ENCODE peak calls at places on chromosomes 1 and 21, in six cellular contexts. K is COR-L47, G is fibroblast of lung, T is upper lobe of right lung, J is fibroblast of mammary gland, O is hepatic stellate cell. I is an unnamed sample.

GRCh38 chr1:199857103-199857502 is 170.4 kb upstream of the NR5A2 start:
- DNase-seq in K (no peak), G (peak), T (no peak), J (peak), O (no peak), I (no peak)

GRCh38 chr21:44727757-44728156 is 16.4 kb upstream of the TSPEAR start:
- DNase-seq in K (no peak), G (no peak), T (no peak), J (no peak), O (no peak), I (no peak)

GRCh38 chr1:197622371-197622770 is 152.9 kb downstream of the DENND1B start:
- DNase-seq in K (no peak), G (no peak), T (no peak), J (no peak), O (no peak), I (no peak)

GRCh38 chr1:227766015-227766634 is 30.9 kb downstream of the SNAP47 start:
- DNase-seq in K (peak), G (peak), T (no peak), J (peak), O (no peak), I (no peak)

GRCh38 chr1:145720878-145721671 is 1.8 kb downstream of the CD160 start:
- DNase-seq in K (peak), G (peak), T (peak), J (peak), O (peak), I (no peak)

GRCh38 chr1:208652300-208653160 is 408.3 kb upstream of the PLXNA2 start:
- DNase-seq in K (peak), G (peak), T (no peak), J (peak), O (peak), I (no peak)

GRCh38 chr1:119075614-119076013 is 64.8 kb downstream of the WARS2 start:
- DNase-seq in K (no peak), G (peak), T (no peak), J (peak), O (peak), I (no peak)

GRCh38 chr1:246691622-246692495 is 32.4 kb upstream of the SCCPDH start:
- DNase-seq in K (no peak), G (peak), T (no peak), J (peak), O (no peak), I (no peak)

GRCh38 chr1:63901094-63901493 is 127.3 kb downstream of the ROR1 start:
- DNase-seq in K (no peak), G (no peak), T (no peak), J (no peak), O (no peak), I (no peak)

GRCh38 chr1:153587314-153587713 is 21.7 kb upstream of the S100A2 start:
- DNase-seq in K (no peak), G (no peak), T (no peak), J (no peak), O (no peak), I (no peak)

GRCh38 chr1:186183219-186183618 is 191.8 kb downstream of the TPR start:
- DNase-seq in K (no peak), G (peak), T (no peak), J (peak), O (no peak), I (peak)

GRCh38 chr1:243246916-243247315 is 8.2 kb downstream of the CEP170 start:
- DNase-seq in K (no peak), G (peak), T (no peak), J (peak), O (no peak), I (no peak)

GRCh38 chr1:161511018-161511755 is 5.9 kb downstream of the FCGR2A start:
- DNase-seq in K (peak), G (no peak), T (no peak), J (no peak), O (no peak), I (no peak)

GRCh38 chr1:160407819-160408801 is 7.7 kb downstream of the VANGL2 start:
- DNase-seq in K (no peak), G (peak), T (no peak), J (peak), O (no peak), I (peak)

GRCh38 chr1:28642056-28642846 is 616 bp downstream of the TAF12 start:
- DNase-seq in K (no peak), G (peak), T (no peak), J (peak), O (no peak), I (no peak)

GRCh38 chr21:39022901-39023693 is 160.2 kb downstream of the PSMG1 start:
- DNase-seq in K (peak), G (peak), T (peak), J (peak), O (peak), I (no peak)

GRCh38 chr1:8510041-8510823 is 192.3 kb downstream of the SLC45A1 start:
- DNase-seq in K (no peak), G (peak), T (no peak), J (peak), O (peak), I (no peak)

GRCh38 chr1:192224846-192225245 is 66.6 kb downstream of the RGS18 start:
- DNase-seq in K (no peak), G (no peak), T (no peak), J (no peak), O (no peak), I (no peak)

GRCh38 chr1:217089239-217090014 is 366.2 kb upstream of the ESRRG start:
- DNase-seq in K (peak), G (peak), T (no peak), J (peak), O (peak), I (no peak)

GRCh38 chr1:162663086-162663485 is 30.8 kb downstream of the DDR2 start:
- DNase-seq in K (no peak), G (peak), T (no peak), J (peak), O (no peak), I (no peak)

GRCh38 chr1:178344513-178345077 is 152.2 kb downstream of the CLEC20A start:
- DNase-seq in K (no peak), G (peak), T (no peak), J (peak), O (peak), I (no peak)

GRCh38 chr1:58829861-58830260 is 46.0 kb upstream of the JUN start:
- DNase-seq in K (no peak), G (peak), T (no peak), J (peak), O (no peak), I (no peak)

GRCh38 chr1:211944733-211945500 is 90.4 kb downstream of the INTS7 start:
- DNase-seq in K (no peak), G (peak), T (no peak), J (peak), O (no peak), I (peak)

GRCh38 chr1:15848143-15848928 is 829 bp downstream of the SPEN start:
- DNase-seq in K (no peak), G (peak), T (peak), J (no peak), O (no peak), I (no peak)

I was measured in RWPE2.